ENCODE peak calls at places on chromosome 17, in four cellular contexts. One of them, this sample, is unnamed.

GRCh38 chr17:51372345-51373004 is 112.1 kb downstream of the UTP18 start:
- DNase-seq in IMR-90: peak; percentile 73
- DNase-seq in CD4-positive, alpha-beta T cell: no peak
- DNase-seq in CD8-positive, alpha-beta T cell: no peak
- DNase-seq in this sample: no peak

GRCh38 chr17:16986391-16986790 is 14.5 kb upstream of the TNFRSF13B start:
- DNase-seq in CD4-positive, alpha-beta T cell: no peak
- DNase-seq in CD8-positive, alpha-beta T cell: no peak
- DNase-seq in IMR-90: peak; percentile 52
- DNase-seq in this sample: no peak

GRCh38 chr17:70355185-70355584 is 185.9 kb downstream of the KCNJ2 start:
- DNase-seq in IMR-90: peak; percentile 21
- DNase-seq in CD4-positive, alpha-beta T cell: no peak
- DNase-seq in CD8-positive, alpha-beta T cell: no peak
- DNase-seq in this sample: no peak

GRCh38 chr17:78130439-78131101 is at the start of gene TMC8:
- DNase-seq in IMR-90: no peak
- DNase-seq in CD4-positive, alpha-beta T cell: peak; percentile 73
- DNase-seq in CD8-positive, alpha-beta T cell: peak; percentile 90
- DNase-seq in this sample: no peak

GRCh38 chr17:18992454-18993130 is 12.0 kb downstream of the FAM83G start:
- DNase-seq in CD4-positive, alpha-beta T cell: peak; percentile 30
- DNase-seq in CD8-positive, alpha-beta T cell: peak; percentile 78
- DNase-seq in IMR-90: no peak
- DNase-seq in this sample: no peak

GRCh38 chr17:82302498-82302963 is 14.9 kb downstream of the CD7 start:
- DNase-seq in CD4-positive, alpha-beta T cell: no peak
- DNase-seq in IMR-90: no peak
- DNase-seq in CD8-positive, alpha-beta T cell: no peak
- DNase-seq in this sample: no peak

GRCh38 chr17:5283531-5284315 is 1.6 kb downstream of the RABEP1 start:
- DNase-seq in CD8-positive, alpha-beta T cell: no peak
- DNase-seq in CD4-positive, alpha-beta T cell: no peak
- DNase-seq in IMR-90: peak; percentile 19
- DNase-seq in this sample: no peak

GRCh38 chr17:68763551-68763950 is 162.4 kb upstream of the FAM20A start:
- DNase-seq in IMR-90: peak; percentile 40
- DNase-seq in CD4-positive, alpha-beta T cell: no peak
- DNase-seq in CD8-positive, alpha-beta T cell: no peak
- DNase-seq in this sample: no peak

GRCh38 chr17:81470944-81471803 is 41.4 kb downstream of the ACTG1 start:
- DNase-seq in CD4-positive, alpha-beta T cell: no peak
- DNase-seq in CD8-positive, alpha-beta T cell: no peak
- DNase-seq in IMR-90: peak; percentile 30
- DNase-seq in this sample: no peak

GRCh38 chr17:78783711-78784396 is 1.8 kb upstream of the CYTH1 start:
- DNase-seq in CD4-positive, alpha-beta T cell: no peak
- DNase-seq in CD8-positive, alpha-beta T cell: no peak
- DNase-seq in IMR-90: no peak
- DNase-seq in this sample: no peak

GRCh38 chr17:45759761-45760160 is 24.4 kb upstream of the CRHR1 start:
- DNase-seq in IMR-90: no peak
- DNase-seq in CD8-positive, alpha-beta T cell: no peak
- DNase-seq in CD4-positive, alpha-beta T cell: no peak
- DNase-seq in this sample: no peak

GRCh38 chr17:2695961-2696760 is 15.4 kb downstream of the CLUH start:
- DNase-seq in CD4-positive, alpha-beta T cell: no peak
- DNase-seq in CD8-positive, alpha-beta T cell: no peak
- DNase-seq in IMR-90: no peak
- DNase-seq in this sample: peak; percentile 65

GRCh38 chr17:50841949-50842354 is 6.6 kb downstream of the WFIKKN2 start:
- DNase-seq in CD8-positive, alpha-beta T cell: peak; percentile 37
- DNase-seq in CD4-positive, alpha-beta T cell: peak; percentile 41
- DNase-seq in IMR-90: peak; percentile 58
- DNase-seq in this sample: no peak

DNA sequence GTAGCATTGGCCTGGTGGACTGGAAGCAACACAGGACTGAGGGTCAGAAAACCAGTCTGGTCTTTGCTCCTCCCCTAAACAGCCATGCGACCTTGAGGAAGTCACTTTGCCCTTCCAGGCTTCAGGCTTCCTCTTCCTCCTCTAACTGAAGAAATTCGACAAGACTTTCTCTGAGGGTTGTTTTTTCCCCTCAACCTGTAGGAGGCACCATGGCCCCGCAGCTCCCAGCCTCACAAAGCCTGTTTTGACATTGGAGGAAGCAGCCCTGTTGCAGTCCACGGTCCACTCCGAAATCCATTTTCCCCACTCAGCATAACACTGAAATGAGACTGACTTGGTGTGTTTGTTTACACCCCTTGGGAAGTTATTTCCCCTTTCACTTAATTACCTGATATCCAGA is 41.2 kb upstream of the PIRT start:
- DNase-seq in CD4-positive, alpha-beta T cell: no peak
- DNase-seq in CD8-positive, alpha-beta T cell: no peak
- DNase-seq in IMR-90: no peak
- DNase-seq in this sample: no peak
- TF ChIP-seq CTCF in CD4-positive, alpha-beta T cell: no peak
- TF ChIP-seq CTCF in CD8-positive, alpha-beta T cell: no peak
- TF ChIP-seq CTCF in IMR-90: no peak
- TF ChIP-seq CTCF in this sample: no peak

GRCh38 chr17:8466466-8466865 is 30.8 kb downstream of the NDEL1 start:
- DNase-seq in CD8-positive, alpha-beta T cell: no peak
- DNase-seq in IMR-90: peak; percentile 56
- DNase-seq in CD4-positive, alpha-beta T cell: no peak
- DNase-seq in this sample: no peak

GRCh38 chr17:8466873-8467272 is 31.2 kb downstream of the NDEL1 start:
- DNase-seq in IMR-90: no peak
- DNase-seq in CD8-positive, alpha-beta T cell: no peak
- DNase-seq in CD4-positive, alpha-beta T cell: no peak
- DNase-seq in this sample: no peak

GRCh38 chr17:8467527-8467926 is 31.8 kb downstream of the NDEL1 start:
- DNase-seq in CD8-positive, alpha-beta T cell: no peak
- DNase-seq in CD4-positive, alpha-beta T cell: no peak
- DNase-seq in IMR-90: no peak
- DNase-seq in this sample: no peak

GRCh38 chr17:8464941-8465340 is 29.3 kb downstream of the NDEL1 start:
- DNase-seq in CD8-positive, alpha-beta T cell: no peak
- DNase-seq in IMR-90: no peak
- DNase-seq in CD4-positive, alpha-beta T cell: no peak
- DNase-seq in this sample: no peak

DNA sequence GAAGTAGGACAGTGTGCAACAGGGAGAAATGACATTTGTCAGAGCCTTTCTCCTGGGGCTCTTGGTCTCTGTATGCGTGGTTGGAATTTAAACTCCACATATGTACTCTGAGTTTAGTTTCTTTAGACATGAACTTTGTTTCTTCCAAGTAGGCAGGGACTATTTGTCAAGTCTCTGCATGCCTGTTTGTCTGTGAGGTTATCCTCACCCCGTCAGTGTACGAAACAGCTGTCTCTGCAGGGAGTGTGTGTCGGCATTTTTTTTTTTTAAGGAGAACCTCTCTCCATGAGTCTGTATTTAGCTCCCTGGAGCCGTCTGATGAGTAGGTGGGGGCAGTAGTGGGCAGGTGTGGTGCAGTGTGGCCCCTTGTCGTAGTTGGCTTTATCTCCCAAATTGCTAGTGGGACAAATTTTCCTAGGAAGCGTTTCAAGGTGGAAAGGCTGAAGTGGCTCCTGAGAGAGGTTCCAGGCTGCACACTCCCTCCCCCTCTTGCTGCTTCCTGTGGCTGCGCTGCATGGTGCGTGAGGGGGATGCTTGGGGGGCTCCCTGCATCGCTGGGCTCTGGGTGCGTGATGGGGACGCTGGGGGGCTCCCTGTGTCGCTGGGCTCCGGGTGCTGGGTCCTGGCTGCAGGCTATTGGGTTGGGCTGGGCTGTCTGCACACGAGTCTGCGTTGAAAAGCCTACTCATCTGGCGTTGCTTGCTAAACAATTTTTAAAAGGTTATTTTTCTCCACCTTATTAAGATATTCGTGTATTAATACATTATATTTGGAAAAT is 29.9 kb downstream of the NDEL1 start:
- DNase-seq in CD4-positive, alpha-beta T cell: no peak
- DNase-seq in IMR-90: no peak
- DNase-seq in CD8-positive, alpha-beta T cell: no peak
- DNase-seq in this sample: no peak
- H3K27ac ChIP-seq in CD4-positive, alpha-beta T cell: no peak overlapping the region
- H3K27ac ChIP-seq in IMR-90: peak overlapping the region; percentile 12
- H3K27ac ChIP-seq in CD8-positive, alpha-beta T cell: no peak overlapping the region
- H3K27ac ChIP-seq in this sample: no peak overlapping the region

GRCh38 chr17:42181851-42182207 is 887 bp upstream of the KCNH4 start:
- DNase-seq in CD8-positive, alpha-beta T cell: no peak
- DNase-seq in IMR-90: no peak
- DNase-seq in CD4-positive, alpha-beta T cell: no peak
- DNase-seq in this sample: no peak
- TF ChIP-seq CTCF in CD8-positive, alpha-beta T cell: no peak
- TF ChIP-seq CTCF in IMR-90: no peak
- TF ChIP-seq CTCF in CD4-positive, alpha-beta T cell: no peak
- TF ChIP-seq CTCF in this sample: no peak

GRCh38 chr17:67018429-67019125 is 25.8 kb upstream of the CACNG1 start:
- DNase-seq in CD8-positive, alpha-beta T cell: no peak
- DNase-seq in CD4-positive, alpha-beta T cell: no peak
- DNase-seq in IMR-90: no peak
- DNase-seq in this sample: no peak
- H3K27ac ChIP-seq in CD8-positive, alpha-beta T cell: no peak overlapping the region
- H3K27ac ChIP-seq in CD4-positive, alpha-beta T cell: no peak overlapping the region
- H3K27ac ChIP-seq in IMR-90: no peak overlapping the region
- H3K27ac ChIP-seq in this sample: no peak overlapping the region

DNA sequence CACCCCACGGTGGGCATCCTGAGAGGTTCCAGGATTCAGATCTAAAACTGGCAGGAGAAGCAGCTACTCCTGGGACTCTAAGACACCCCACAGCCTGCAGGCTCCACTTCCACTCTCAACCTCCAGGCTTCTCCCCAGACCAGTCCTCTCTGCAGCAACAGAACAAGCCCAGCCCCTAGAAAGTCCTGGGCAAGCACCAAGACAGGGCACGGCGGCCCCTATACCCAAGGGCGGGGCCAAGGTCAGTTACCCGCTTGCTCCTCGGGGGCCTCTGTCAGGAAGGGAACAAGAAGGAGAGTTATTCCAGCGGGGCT is 62.8 kb downstream of the MYO18A start:
- DNase-seq in IMR-90: no peak
- DNase-seq in CD8-positive, alpha-beta T cell: no peak
- DNase-seq in CD4-positive, alpha-beta T cell: no peak
- DNase-seq in this sample: no peak
- TF ChIP-seq CTCF in IMR-90: no peak
- TF ChIP-seq CTCF in CD8-positive, alpha-beta T cell: no peak
- TF ChIP-seq CTCF in CD4-positive, alpha-beta T cell: peak; percentile 56
- TF ChIP-seq CTCF in this sample: no peak